ENCODE peak calls at places on chromosomes 16 and 17, in nine cellular contexts. E, W, N, G, R, X, I, K and J are unnamed samples.

GRCh38 chr16:21722771-21723460 is 59.1 kb downstream of the OTOA start:
- DNase-seq in R (no peak), X (no peak), G (no peak), N (no peak), K (no peak), W (no peak), I (no peak), E (no peak), J (no peak)

GRCh38 chr16:65782537-65783290 is 583.8 kb upstream of the CDH5 start:
- DNase-seq in R (no peak), N (no peak), W (no peak), G (no peak), X (no peak), E (peak; percentile 28), I (no peak), K (no peak), J (peak; percentile 3)

GRCh38 chr16:76265434-76266045 is 11.7 kb upstream of the CNTNAP4 start:
- DNase-seq in W (peak; percentile 83), G (peak; percentile 74), X (no peak), R (peak; percentile 15), I (peak; percentile 70), K (peak; percentile 1), E (no peak), N (no peak), J (no peak)

GRCh38 chr17:8740486-8740885 is 4.2 kb downstream of the CCDC42 start:
- DNase-seq in I (peak; percentile 53), K (peak; percentile 32), R (peak; percentile 37), E (no peak), X (peak; percentile 81), W (no peak), G (peak; percentile 63), N (peak; percentile 10), J (no peak)

GRCh38 chr17:82685291-82685690 is 13.2 kb downstream of the RAB40B start:
- DNase-seq in K (no peak), R (no peak), W (no peak), X (no peak), N (no peak), E (no peak), I (no peak), G (no peak), J (no peak)

GRCh38 chr17:77852666-77853207 is 105.8 kb upstream of the TNRC6C start:
- DNase-seq in K (no peak), E (no peak), R (no peak), N (no peak), G (no peak), W (no peak), I (no peak), X (no peak), J (no peak)

GRCh38 chr16:87956771-87957279 is 5.6 kb downstream of the BANP start:
- DNase-seq in X (peak; percentile 72), R (peak; percentile 63), G (no peak), I (peak; percentile 45), K (peak; percentile 78), W (peak; percentile 41), E (no peak), N (no peak), J (no peak)

GRCh38 chr17:19379306-19380075 is 1.2 kb downstream of the MAPK7 start:
- DNase-seq in W (no peak), I (no peak), N (no peak), X (peak; percentile 47), K (no peak), E (no peak), R (no peak), G (no peak), J (no peak)

GRCh38 chr16:3738541-3738940 is 21.2 kb upstream of the TRAP1 start:
- DNase-seq in I (no peak), E (no peak), X (no peak), R (no peak), G (no peak), N (no peak), K (no peak), W (no peak), J (no peak)

GRCh38 chr16:12327971-12328726 is 351.6 kb downstream of the SNX29 start:
- DNase-seq in I (no peak), X (no peak), G (no peak), N (no peak), R (no peak), K (no peak), E (no peak), W (no peak), J (no peak)

GRCh38 chr16:70689035-70689969 is 3.4 kb upstream of the MTSS2 start:
- DNase-seq in R (no peak), X (no peak), I (no peak), W (no peak), G (no peak), N (no peak), K (no peak), E (peak; percentile 70), J (no peak)

GRCh38 chr17:9432867-9433495 is 142.6 kb downstream of the STX8 start:
- DNase-seq in W (no peak), K (peak; percentile 25), N (no peak), E (no peak), I (no peak), G (no peak), R (no peak), X (no peak), J (no peak)

GRCh38 chr16:67531247-67531646 is 2.6 kb downstream of the RIPOR1 start:
- DNase-seq in E (no peak), R (no peak), X (no peak), N (no peak), W (peak; percentile 74), G (no peak), K (no peak), I (no peak), J (no peak)

GRCh38 chr17:31446195-31446967 is 54.9 kb downstream of the RAB11FIP4 start:
- DNase-seq in I (no peak), E (no peak), X (no peak), N (no peak), K (no peak), R (no peak), W (no peak), G (no peak), J (no peak)

GRCh38 chr16:3256146-3256875 is at the start of gene MEFV:
- DNase-seq in K (no peak), I (peak; percentile 39), N (no peak), W (no peak), R (no peak), E (no peak), G (no peak), X (no peak), J (no peak)

GRCh38 chr16:87067890-87068289 is 249.3 kb downstream of the C16orf95 start:
- DNase-seq in R (no peak), N (no peak), G (no peak), W (no peak), E (no peak), I (no peak), X (no peak), K (no peak), J (no peak)

GRCh38 chr16:68079616-68080344 is 5.4 kb upstream of the NFATC3 start:
- DNase-seq in E (peak; percentile 78), W (no peak), G (no peak), K (peak; percentile 91), X (peak; percentile 90), I (no peak), R (no peak), N (peak; percentile 48), J (no peak)

GRCh38 chr17:81420769-81421462 is 25.7 kb downstream of the BAHCC1 start:
- DNase-seq in G (no peak), E (peak; percentile 61), I (no peak), R (no peak), X (no peak), W (no peak), N (no peak), K (no peak), J (no peak)

GRCh38 chr17:32625971-32626370 is 139.2 kb downstream of the CDK5R1 start:
- DNase-seq in G (no peak), E (no peak), W (no peak), N (no peak), X (no peak), I (no peak), K (no peak), R (no peak), J (no peak)

GRCh38 chr16:71303938-71304337 is 14.7 kb upstream of the CMTR2 start:
- DNase-seq in R (no peak), G (no peak), I (no peak), N (no peak), W (no peak), X (no peak), E (no peak), K (no peak), J (no peak)

GRCh38 chr17:55158439-55158838 is 106.3 kb upstream of the HLF start:
- DNase-seq in X (no peak), E (no peak), K (no peak), I (no peak), R (no peak), W (no peak), G (no peak), N (no peak), J (no peak)